ENCODE peak calls at places on chromosomes 6 and 20, in eight cellular contexts. D is prostate gland; L is stimulated activated CD4-positive, alpha-beta T cell treated with anti-CD3 and anti-CD28 coated beads, Interleukin-1b, Interleukin-23, amount 100 ng/mL, for 4 hours; X is T follicular helper cell; N is activated CD8-positive, alpha-beta memory T cell treated with anti-CD3 and anti-CD28 coated beads, Interleukin-2, amount 50 U/mL, for 48 hours; Z is iPS-NIHi11; K is activated T-helper 9 cell treated with anti-CD3 and anti-CD28 coated beads, Interleukin-2, amount 50 U/mL, for 16 hours; J is dermis blood vessel endothelial cell. G is an unnamed sample.

GRCh38 chr20:19921349-19921793 is 95.8 kb upstream of the NAA20 start:
- DNase-seq in D (no peak), L (no peak), X (no peak), N (no peak), Z (no peak), K (no peak), J (no peak), G (no peak)

GRCh38 chr6:122770835-122771601 is 8.5 kb upstream of the FABP7 start:
- DNase-seq in D (no peak), L (no peak), X (no peak), N (no peak), Z (no peak), K (no peak), J (no peak), G (no peak)

GRCh38 chr6:110562316-110562915 is 86.0 kb upstream of the SLC22A16 start:
- DNase-seq in D (no peak), L (no peak), X (no peak), N (no peak), Z (no peak), K (no peak), J (no peak), G (no peak)

GRCh38 chr6:166259296-166259977 is 48.8 kb downstream of the PRR18 start:
- DNase-seq in D (no peak), L (no peak), X (no peak), N (no peak), Z (no peak), K (no peak), J (no peak), G (peak)

GRCh38 chr6:137277971-137278602 is 58.9 kb upstream of the IFNGR1 start:
- DNase-seq in D (no peak), L (no peak), X (no peak), N (no peak), Z (peak), K (no peak), J (peak), G (no peak)

GRCh38 chr20:38447931-38448675 is 13.0 kb upstream of the SNHG17 start:
- DNase-seq in D (no peak), L (no peak), X (no peak), N (no peak), Z (no peak), K (no peak), J (peak), G (no peak)

GRCh38 chr6:136252441-136252840 is 2.3 kb upstream of the MTFR2 start:
- DNase-seq in D (no peak), L (no peak), X (no peak), N (no peak), Z (no peak), K (no peak), J (no peak), G (no peak)

GRCh38 chr20:32559753-32560380 is 25.3 kb downstream of the NOL4L start:
- DNase-seq in D (no peak), L (no peak), X (no peak), N (no peak), Z (no peak), K (no peak), J (no peak), G (no peak)

GRCh38 chr6:152246554-152247337 is 390.4 kb downstream of the SYNE1 start:
- DNase-seq in D (no peak), L (no peak), X (no peak), N (no peak), Z (no peak), K (no peak), J (no peak), G (no peak)

GRCh38 chr6:168132531-168133184 is 53.6 kb upstream of the FRMD1 start:
- DNase-seq in D (peak), L (no peak), X (no peak), N (no peak), Z (peak), K (no peak), J (peak), G (no peak)

GRCh38 chr6:35026434-35027222 is 114.5 kb downstream of the TCP11 start:
- DNase-seq in D (no peak), L (no peak), X (no peak), N (no peak), Z (no peak), K (no peak), J (peak), G (no peak)

GRCh38 chr6:43849844-43850243 is 79.8 kb downstream of the VEGFA start:
- DNase-seq in D (no peak), L (no peak), X (no peak), N (no peak), Z (no peak), K (no peak), J (no peak), G (no peak)

G was measured in activated effector memory CD4-positive, alpha-beta T cell treated with anti-CD3 and anti-CD28 coated beads, Interleukin-2, amount 50 U/mL, for 16 hours.